ENCODE peak calls at places on chromosomes 2 and 18, in ten cellular contexts. I, B, S, J, D, V, F, Q, Y and T are unnamed samples.

GRCh38 chr2:135004005-135004746 is 43.1 kb downstream of the MAP3K19 start:
- DNase-seq in J (peak), Y (peak), D (peak), S (peak), I (peak), F (peak), V (peak), Q (peak), B (peak), T (peak)

GRCh38 chr2:173881466-173881865 is 83.7 kb downstream of the SP3 start:
- DNase-seq in S (peak), F (peak), D (peak), V (peak), Y (no peak), B (no peak), Q (no peak), I (no peak), J (no peak), T (peak)

GRCh38 chr2:223469270-223470057 is 132.7 kb downstream of the SCG2 start:
- DNase-seq in J (peak), S (no peak), B (no peak), Y (no peak), V (no peak), D (peak), F (peak), Q (no peak), I (no peak), T (no peak)

GRCh38 chr2:19349911-19350677 is 8.3 kb downstream of the OSR1 start:
- DNase-seq in I (peak), B (peak), Y (no peak), S (peak), Q (peak), F (peak), J (no peak), D (peak), V (peak), T (no peak)

GRCh38 chr2:145394181-145394580 is 874.3 kb upstream of the ZEB2 start:
- DNase-seq in Q (no peak), I (no peak), S (no peak), J (no peak), V (no peak), B (no peak), Y (no peak), D (no peak), F (no peak), T (no peak)

GRCh38 chr2:186757009-186757408 is 63.1 kb downstream of the FAM171B start:
- DNase-seq in S (no peak), D (no peak), I (no peak), Y (no peak), J (no peak), F (no peak), Q (no peak), B (no peak), V (no peak), T (no peak)

GRCh38 chr2:136117391-136117841 is 533 bp downstream of the CXCR4 start:
- DNase-seq in V (peak), F (peak), I (peak), D (no peak), Y (peak), J (no peak), S (peak), Q (peak), B (peak), T (peak)

GRCh38 chr2:205188516-205189138 is 493.7 kb upstream of the NRP2 start:
- DNase-seq in Q (no peak), Y (no peak), S (peak), I (no peak), F (peak), J (peak), B (no peak), V (no peak), D (peak), T (no peak)

GRCh38 chr2:110755494-110756078 is 23.2 kb downstream of the ACOXL start:
- DNase-seq in S (peak), V (no peak), I (no peak), D (no peak), B (no peak), Y (peak), Q (no peak), J (no peak), F (no peak), T (peak)

GRCh38 chr2:211281430-211282073 is 725.2 kb downstream of the CPS1 start:
- DNase-seq in F (no peak), B (no peak), Q (no peak), I (no peak), V (peak), Y (no peak), J (no peak), S (no peak), D (no peak), T (no peak)

GRCh38 chr2:74567862-74568261 is 13.3 kb downstream of the DOK1 start:
- DNase-seq in Y (no peak), Q (no peak), F (no peak), J (peak), V (no peak), B (no peak), D (no peak), I (no peak), S (no peak), T (no peak)

GRCh38 chr18:76369791-76370555 is 125.1 kb downstream of the ZNF516 start:
- DNase-seq in V (no peak), F (no peak), B (peak), J (no peak), I (no peak), D (no peak), Q (no peak), S (no peak), Y (no peak), T (no peak)